ENCODE peak calls at places on chromosomes 13 and 19, in seven cellular contexts. K is transverse colon; F is activated CD4-positive, alpha-beta T cell treated with anti-CD3 and anti-CD28 coated beads, Interleukin-2, amount 50 U/mL, for 48 hours; G is M059J; S is stomach; Z is non-pigmented ciliary epithelial cell; B is Panc1. O is an unnamed sample.
A peak's percentile ranks its signal among the peaks of the same experiment; 100 is the strongest.

GRCh38 chr13:43911283-43911682 is 31.6 kb downstream of the LACC1 start:
- DNase-seq in K (no peak), F (no peak), G (no peak), S (no peak), Z (no peak), B (no peak), O (no peak)

GRCh38 chr13:55229906-55230569 is 1910.7 kb upstream of the PRR20A start:
- DNase-seq in K (no peak), F (no peak), G (no peak), S (no peak), Z (no peak), B (no peak), O (no peak)

GRCh38 chr13:110476220-110476617 is 85.3 kb downstream of the RAB20 start:
- DNase-seq in K (no peak), F (no peak), G (no peak), S (no peak), Z (no peak), B (no peak), O (no peak)

GRCh38 chr19:1935484-1936208 is 5.3 kb upstream of the CSNK1G2 start:
- DNase-seq in K (no peak), F (peak; percentile 22), G (peak; percentile 46), S (no peak), Z (no peak), B (no peak), O (no peak)

GRCh38 chr19:29681422-29682235 is 16.4 kb downstream of the PLEKHF1 start:
- DNase-seq in K (no peak), F (no peak), G (no peak), S (no peak), Z (no peak), B (no peak), O (no peak)

GRCh38 chr13:111315347-111315995 is 5.0 kb upstream of the TEX29 start:
- DNase-seq in K (no peak), F (no peak), G (no peak), S (no peak), Z (no peak), B (no peak), O (no peak)

GRCh38 chr13:96994030-96994848 is at the start of gene OXGR1:
- DNase-seq in K (peak; percentile 14), F (no peak), G (no peak), S (no peak), Z (no peak), B (no peak), O (no peak)

GRCh38 chr13:85806553-85807175 is 7.4 kb upstream of the SLITRK6 start:
- DNase-seq in K (no peak), F (no peak), G (peak; percentile 41), S (no peak), Z (peak; percentile 23), B (peak; percentile 17), O (peak; percentile 92)

GRCh38 chr13:104006625-104007061 is 940.4 kb upstream of the SLC10A2 start:
- DNase-seq in K (no peak), F (no peak), G (peak; percentile 94), S (no peak), Z (peak; percentile 86), B (no peak), O (no peak)

GRCh38 chr13:97211357-97211756 is 10.8 kb upstream of the MBNL2 start:
- DNase-seq in K (no peak), F (no peak), G (peak; percentile 70), S (no peak), Z (no peak), B (no peak), O (no peak)

GRCh38 chr19:37654525-37654832 is 786 bp downstream of the ZFP30 start:
- DNase-seq in K (no peak), F (no peak), G (peak; percentile 58), S (no peak), Z (no peak), B (peak; percentile 15), O (no peak)

GRCh38 chr19:35253316-35254286 is 4.8 kb downstream of the LSR start:
- DNase-seq in K (no peak), F (no peak), G (no peak), S (no peak), Z (no peak), B (no peak), O (no peak)

GRCh38 chr19:36819130-36819630 is 19.0 kb downstream of the ZNF790 start:
- DNase-seq in K (no peak), F (no peak), G (peak; percentile 5), S (no peak), Z (no peak), B (no peak), O (no peak)

GRCh38 chr13:43087960-43088580 is 64.7 kb downstream of the DNAJC15 start:
- DNase-seq in K (no peak), F (no peak), G (no peak), S (no peak), Z (no peak), B (no peak), O (no peak)

GRCh38 chr13:42544246-42544915 is 29.6 kb upstream of the TNFSF11 start:
- DNase-seq in K (no peak), F (no peak), G (no peak), S (no peak), Z (no peak), B (no peak), O (no peak)

GRCh38 chr13:32969516-32969941 is 46.7 kb upstream of the KL start:
- DNase-seq in K (no peak), F (no peak), G (peak; percentile 23), S (no peak), Z (peak; percentile 19), B (no peak), O (no peak)

GRCh38 chr13:91878491-91878890 is 480.1 kb downstream of the GPC5 start:
- DNase-seq in K (no peak), F (no peak), G (no peak), S (no peak), Z (no peak), B (no peak), O (no peak)

GRCh38 chr19:10774893-10775292 is 57.0 kb downstream of the DNM2 start:
- DNase-seq in K (no peak), F (no peak), G (no peak), S (no peak), Z (no peak), B (no peak), O (no peak)

GRCh38 chr13:49561064-49561410 is 24.3 kb downstream of the RCBTB1 start:
- DNase-seq in K (no peak), F (no peak), G (no peak), S (no peak), Z (no peak), B (no peak), O (no peak)

GRCh38 chr19:1254081-1254527 is 5.7 kb downstream of the MIDN start:
- DNase-seq in K (peak; percentile 35), F (no peak), G (no peak), S (no peak), Z (no peak), B (no peak), O (no peak)

GRCh38 chr19:54875506-54875905 is 1.5 kb downstream of the FCAR start:
- DNase-seq in K (no peak), F (no peak), G (no peak), S (no peak), Z (no peak), B (no peak), O (no peak)

GRCh38 chr13:77443511-77443910 is 92.0 kb upstream of the SCEL start:
- DNase-seq in K (no peak), F (no peak), G (no peak), S (no peak), Z (no peak), B (no peak), O (no peak)

GRCh38 chr13:101654916-101655315 is 202.4 kb downstream of the ITGBL1 start:
- DNase-seq in K (no peak), F (no peak), G (peak; percentile 5), S (no peak), Z (no peak), B (no peak), O (no peak)

GRCh38 chr19:1355258-1355973 is 28.3 kb upstream of the NDUFS7 start:
- DNase-seq in K (no peak), F (peak; percentile 13), G (no peak), S (no peak), Z (no peak), B (no peak), O (no peak)

GRCh38 chr19:48985711-48986110 is 7.4 kb downstream of the GYS1 start:
- DNase-seq in K (no peak), F (no peak), G (no peak), S (no peak), Z (no peak), B (no peak), O (no peak)

GRCh38 chr13:32585625-32586021 is 629 bp upstream of the PDS5B start:
- DNase-seq in K (no peak), F (peak; percentile 7), G (peak; percentile 22), S (no peak), Z (no peak), B (no peak), O (no peak)

GRCh38 chr13:113796211-113796875 is 37.3 kb downstream of the TMEM255B start:
- DNase-seq in K (no peak), F (no peak), G (no peak), S (no peak), Z (no peak), B (no peak), O (no peak)

GRCh38 chr19:2982983-2983350 is 5.6 kb downstream of the TLE6 start:
- DNase-seq in K (peak; percentile 78), F (no peak), G (peak; percentile 58), S (peak; percentile 90), Z (no peak), B (no peak), O (peak; percentile 75)

GRCh38 chr19:15977690-15978089 is 28.9 kb downstream of the OR10H4 start:
- DNase-seq in K (no peak), F (no peak), G (no peak), S (no peak), Z (no peak), B (no peak), O (no peak)

GRCh38 chr19:42206871-42207755 is 10.4 kb downstream of the DEDD2 start:
- DNase-seq in K (peak; percentile 57), F (no peak), G (peak; percentile 83), S (no peak), Z (no peak), B (no peak), O (no peak)

GRCh38 chr13:111074826-111075225 is 40.3 kb upstream of the ARHGEF7 start:
- DNase-seq in K (no peak), F (no peak), G (no peak), S (no peak), Z (no peak), B (no peak), O (no peak)

GRCh38 chr13:114089751-114090400 is 42.5 kb downstream of the RASA3 start:
- DNase-seq in K (peak; percentile 25), F (no peak), G (no peak), S (no peak), Z (no peak), B (no peak), O (no peak)

GRCh38 chr19:51712461-51713081 is 11.2 kb downstream of the HAS1 start:
- DNase-seq in K (no peak), F (peak; percentile 15), G (peak; percentile 72), S (no peak), Z (no peak), B (no peak), O (no peak)

GRCh38 chr13:21909331-21909730 is 238.5 kb downstream of the FGF9 start:
- DNase-seq in K (no peak), F (no peak), G (peak; percentile 6), S (no peak), Z (no peak), B (no peak), O (no peak)

GRCh38 chr19:48221628-48222027 is 34.1 kb downstream of the CARD8 start:
- DNase-seq in K (no peak), F (no peak), G (no peak), S (no peak), Z (no peak), B (no peak), O (no peak)

GRCh38 chr13:22009937-22010336 is 339.1 kb downstream of the FGF9 start:
- DNase-seq in K (no peak), F (no peak), G (no peak), S (no peak), Z (no peak), B (no peak), O (no peak)

GRCh38 chr13:110499621-110500281 is 61.8 kb downstream of the RAB20 start:
- DNase-seq in K (no peak), F (no peak), G (peak; percentile 91), S (no peak), Z (peak; percentile 60), B (no peak), O (no peak)

GRCh38 chr19:16579381-16579780 is 7.2 kb upstream of the SLC35E1 start:
- DNase-seq in K (no peak), F (no peak), G (no peak), S (no peak), Z (no peak), B (no peak), O (no peak)